ENCODE peak calls at places on chromosomes 13 and 19, in six cellular contexts. P, L, F, B, M and D are unnamed samples.

GRCh38 chr13:18952225-18953016 is 229.2 kb downstream of the TUBA3C start:
- DNase-seq in P (no peak), L (no peak), F (no peak), B (no peak), M (no peak), D (no peak)

GRCh38 chr19:15107056-15108010 is at the start of gene SYDE1:
- DNase-seq in P (no peak), L (peak; percentile 73), F (peak; percentile 80), B (no peak), M (no peak), D (peak; percentile 20)

GRCh38 chr19:33514885-33515485 is 6.6 kb downstream of the PEPD start:
- DNase-seq in P (no peak), L (no peak), F (no peak), B (no peak), M (no peak), D (no peak)

GRCh38 chr19:45468803-45469131 is 971 bp downstream of the FOSB start:
- DNase-seq in P (no peak), L (no peak), F (no peak), B (no peak), M (no peak), D (no peak)

GRCh38 chr19:2101417-2102335 is 5.0 kb downstream of the IZUMO4 start:
- DNase-seq in P (no peak), L (no peak), F (no peak), B (no peak), M (no peak), D (no peak)

GRCh38 chr19:32976223-32976805 is 4.3 kb downstream of the FAAP24 start:
- DNase-seq in P (peak; percentile 84), L (peak; percentile 49), F (peak; percentile 80), B (peak; percentile 51), M (peak; percentile 64), D (peak; percentile 50)

GRCh38 chr13:61202042-61202441 is 213.6 kb downstream of the PCDH20 start:
- DNase-seq in P (no peak), L (no peak), F (no peak), B (no peak), M (no peak), D (no peak)

GRCh38 chr13:109346060-109346459 is 440.3 kb downstream of the IRS2 start:
- DNase-seq in P (no peak), L (no peak), F (no peak), B (no peak), M (no peak), D (no peak)

GRCh38 chr19:16143399-16144215 is at the start of gene HSH2D:
- DNase-seq in P (no peak), L (no peak), F (no peak), B (no peak), M (no peak), D (no peak)

GRCh38 chr19:39372047-39372802 is 18.7 kb downstream of the PAF1 start:
- DNase-seq in P (no peak), L (no peak), F (peak; percentile 99), B (no peak), M (peak; percentile 69), D (no peak)

GRCh38 chr13:35694031-35694430 is 217.5 kb upstream of the MAB21L1 start:
- DNase-seq in P (no peak), L (no peak), F (no peak), B (no peak), M (no peak), D (no peak)

GRCh38 chr13:110028838-110029621 is 242.6 kb upstream of the IRS2 start:
- DNase-seq in P (no peak), L (no peak), F (no peak), B (no peak), M (no peak), D (no peak)

GRCh38 chr19:2977686-2978466 is 512 bp downstream of the TLE6 start:
- DNase-seq in P (peak; percentile 44), L (peak; percentile 58), F (no peak), B (no peak), M (no peak), D (no peak)

GRCh38 chr19:58346961-58347929 is 6.0 kb downstream of the A1BG start:
- DNase-seq in P (peak; percentile 65), L (no peak), F (peak; percentile 77), B (peak; percentile 56), M (peak; percentile 29), D (peak; percentile 39)

GRCh38 chr13:29855009-29855408 is 4.6 kb upstream of the UBL3 start:
- DNase-seq in P (no peak), L (no peak), F (no peak), B (no peak), M (no peak), D (no peak)

GRCh38 chr13:105118577-105118976 is 1416.9 kb downstream of the EFNB2 start:
- DNase-seq in P (no peak), L (no peak), F (no peak), B (no peak), M (no peak), D (no peak)

GRCh38 chr19:2099054-2099501 is 2.4 kb downstream of the IZUMO4 start:
- DNase-seq in P (no peak), L (no peak), F (no peak), B (no peak), M (no peak), D (no peak)

GRCh38 chr19:6271251-6271650 is 8.5 kb downstream of the MLLT1 start:
- DNase-seq in P (no peak), L (no peak), F (no peak), B (no peak), M (no peak), D (no peak)